ENCODE peak calls at places on chromosomes 12 and 14, in eight cellular contexts. One of them, this sample, is unnamed.

GRCh38 chr14:21672116-21672515 is 1.5 kb downstream of the OR4E1 start:
- DNase-seq in GM12865: no peak
- DNase-seq in cardiac muscle cell: peak; percentile 20
- DNase-seq in AG10803: no peak
- DNase-seq in hepatocyte: no peak
- DNase-seq in MM.1S: no peak
- DNase-seq in HCT116: no peak
- DNase-seq in gastrocnemius medialis: no peak
- DNase-seq in this sample: no peak

GRCh38 chr14:30223385-30223785 is 295.7 kb upstream of the PRKD1 start:
- DNase-seq in GM12865: peak; percentile 0
- DNase-seq in cardiac muscle cell: peak; percentile 90
- DNase-seq in AG10803: peak; percentile 80
- DNase-seq in hepatocyte: peak; percentile 79
- DNase-seq in MM.1S: peak; percentile 36
- DNase-seq in HCT116: peak; percentile 10
- DNase-seq in gastrocnemius medialis: peak; percentile 58
- DNase-seq in this sample: peak; percentile 84

GRCh38 chr14:59224341-59224740 is 35.9 kb downstream of the DAAM1 start:
- DNase-seq in GM12865: no peak
- DNase-seq in cardiac muscle cell: no peak
- DNase-seq in AG10803: no peak
- DNase-seq in hepatocyte: no peak
- DNase-seq in MM.1S: no peak
- DNase-seq in HCT116: no peak
- DNase-seq in gastrocnemius medialis: no peak
- DNase-seq in this sample: no peak

GRCh38 chr12:79778802-79779201 is 88.0 kb upstream of the PAWR start:
- DNase-seq in GM12865: no peak
- DNase-seq in cardiac muscle cell: no peak
- DNase-seq in AG10803: no peak
- DNase-seq in hepatocyte: no peak
- DNase-seq in MM.1S: no peak
- DNase-seq in HCT116: no peak
- DNase-seq in gastrocnemius medialis: no peak
- DNase-seq in this sample: no peak

GRCh38 chr14:33962016-33962415 is 11.1 kb upstream of the EGLN3 start:
- DNase-seq in GM12865: no peak
- DNase-seq in cardiac muscle cell: no peak
- DNase-seq in AG10803: no peak
- DNase-seq in hepatocyte: no peak
- DNase-seq in MM.1S: no peak
- DNase-seq in HCT116: no peak
- DNase-seq in gastrocnemius medialis: no peak
- DNase-seq in this sample: no peak

GRCh38 chr12:25789520-25789919 is 169.0 kb upstream of the RASSF8 start:
- DNase-seq in GM12865: no peak
- DNase-seq in cardiac muscle cell: peak; percentile 90
- DNase-seq in AG10803: no peak
- DNase-seq in hepatocyte: no peak
- DNase-seq in MM.1S: no peak
- DNase-seq in HCT116: no peak
- DNase-seq in gastrocnemius medialis: no peak
- DNase-seq in this sample: no peak

GRCh38 chr12:88658009-88658408 is 77.7 kb upstream of the KITLG start:
- DNase-seq in GM12865: no peak
- DNase-seq in cardiac muscle cell: peak; percentile 58
- DNase-seq in AG10803: peak; percentile 59
- DNase-seq in hepatocyte: no peak
- DNase-seq in MM.1S: no peak
- DNase-seq in HCT116: peak; percentile 19
- DNase-seq in gastrocnemius medialis: no peak
- DNase-seq in this sample: peak; percentile 54

GRCh38 chr12:82867782-82868505 is 181.2 kb downstream of the TMTC2 start:
- DNase-seq in GM12865: no peak
- DNase-seq in cardiac muscle cell: no peak
- DNase-seq in AG10803: no peak
- DNase-seq in hepatocyte: no peak
- DNase-seq in MM.1S: no peak
- DNase-seq in HCT116: no peak
- DNase-seq in gastrocnemius medialis: no peak
- DNase-seq in this sample: no peak

GRCh38 chr14:58873228-58873953 is 235.6 kb downstream of the DACT1 start:
- DNase-seq in GM12865: no peak
- DNase-seq in cardiac muscle cell: no peak
- DNase-seq in AG10803: no peak
- DNase-seq in hepatocyte: no peak
- DNase-seq in MM.1S: no peak
- DNase-seq in HCT116: no peak
- DNase-seq in gastrocnemius medialis: no peak
- DNase-seq in this sample: no peak

GRCh38 chr14:32186248-32186647 is 15.6 kb upstream of the RNU6-7 start:
- DNase-seq in GM12865: peak; percentile 17
- DNase-seq in cardiac muscle cell: no peak
- DNase-seq in AG10803: no peak
- DNase-seq in hepatocyte: no peak
- DNase-seq in MM.1S: peak; percentile 49
- DNase-seq in HCT116: no peak
- DNase-seq in gastrocnemius medialis: no peak
- DNase-seq in this sample: no peak

GRCh38 chr14:85534435-85534834 is 4.5 kb downstream of the FLRT2 start:
- DNase-seq in GM12865: no peak
- DNase-seq in cardiac muscle cell: peak; percentile 42
- DNase-seq in AG10803: no peak
- DNase-seq in hepatocyte: peak; percentile 25
- DNase-seq in MM.1S: no peak
- DNase-seq in HCT116: no peak
- DNase-seq in gastrocnemius medialis: peak; percentile 28
- DNase-seq in this sample: peak; percentile 25

GRCh38 chr12:52149182-52149641 is 42.6 kb downstream of the KRT80 start:
- DNase-seq in GM12865: no peak
- DNase-seq in cardiac muscle cell: no peak
- DNase-seq in AG10803: no peak
- DNase-seq in hepatocyte: no peak
- DNase-seq in MM.1S: no peak
- DNase-seq in HCT116: no peak
- DNase-seq in gastrocnemius medialis: no peak
- DNase-seq in this sample: peak; percentile 21

GRCh38 chr12:113445544-113446176 is 23.5 kb downstream of the SDSL start:
- DNase-seq in GM12865: peak; percentile 38
- DNase-seq in cardiac muscle cell: peak; percentile 26
- DNase-seq in AG10803: peak; percentile 6
- DNase-seq in hepatocyte: no peak
- DNase-seq in MM.1S: peak; percentile 37
- DNase-seq in HCT116: no peak
- DNase-seq in gastrocnemius medialis: no peak
- DNase-seq in this sample: no peak

GRCh38 chr14:29220077-29220476 is 453.5 kb downstream of the FOXG1 start:
- DNase-seq in GM12865: no peak
- DNase-seq in cardiac muscle cell: no peak
- DNase-seq in AG10803: no peak
- DNase-seq in hepatocyte: no peak
- DNase-seq in MM.1S: no peak
- DNase-seq in HCT116: no peak
- DNase-seq in gastrocnemius medialis: no peak
- DNase-seq in this sample: no peak

GRCh38 chr12:130994821-130995375 is 41.2 kb downstream of the ADGRD1 start:
- DNase-seq in GM12865: no peak
- DNase-seq in cardiac muscle cell: no peak
- DNase-seq in AG10803: no peak
- DNase-seq in hepatocyte: no peak
- DNase-seq in MM.1S: no peak
- DNase-seq in HCT116: no peak
- DNase-seq in gastrocnemius medialis: no peak
- DNase-seq in this sample: no peak

DNA sequence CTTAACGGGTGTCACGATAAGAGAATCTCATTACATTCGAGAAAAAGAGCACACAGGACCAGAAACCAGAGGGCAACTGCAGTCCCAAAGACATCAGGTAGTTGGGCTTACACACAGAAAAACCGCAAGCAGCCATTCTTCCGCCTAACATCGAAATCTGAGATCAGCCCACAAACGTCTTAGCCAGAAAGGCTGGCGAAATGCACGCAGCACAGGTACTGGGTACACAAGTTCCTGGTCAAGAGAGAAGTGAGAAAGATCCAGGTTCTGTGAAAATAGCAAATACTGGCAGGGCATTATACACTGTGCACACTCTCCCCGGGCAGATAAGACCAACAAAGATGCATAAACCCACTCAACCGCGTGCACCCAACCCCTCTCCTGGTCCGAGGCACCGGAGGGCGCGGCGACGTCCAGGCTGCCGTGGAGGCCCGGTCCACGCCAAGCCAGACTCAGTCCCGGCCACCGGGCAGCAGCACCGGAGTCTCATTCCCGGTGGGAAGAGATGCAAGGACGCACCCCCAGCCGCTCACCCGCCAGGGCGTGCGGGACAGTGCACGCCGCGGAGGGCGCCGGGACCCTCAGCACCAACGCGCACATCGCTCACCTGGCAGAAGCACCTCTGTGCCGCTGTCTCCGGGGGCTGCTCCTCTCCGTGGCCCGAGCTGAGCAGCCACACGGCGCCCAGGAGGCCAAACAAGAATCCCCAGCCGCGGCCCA is 437 bp downstream of the ERO1A start:
- DNase-seq in GM12865: peak; percentile 88
- DNase-seq in cardiac muscle cell: peak; percentile 41
- DNase-seq in AG10803: peak; percentile 30
- DNase-seq in hepatocyte: peak; percentile 49
- DNase-seq in MM.1S: peak; percentile 70
- DNase-seq in HCT116: no peak
- DNase-seq in gastrocnemius medialis: no peak
- DNase-seq in this sample: peak; percentile 71
- TF ChIP-seq CTCF in GM12865: no peak
- TF ChIP-seq CTCF in cardiac muscle cell: no peak
- TF ChIP-seq CTCF in AG10803: no peak
- TF ChIP-seq CTCF in hepatocyte: no peak
- TF ChIP-seq CTCF in MM.1S: no peak
- TF ChIP-seq CTCF in HCT116: no peak
- TF ChIP-seq CTCF in gastrocnemius medialis: no peak
- TF ChIP-seq CTCF in this sample: no peak

DNA sequence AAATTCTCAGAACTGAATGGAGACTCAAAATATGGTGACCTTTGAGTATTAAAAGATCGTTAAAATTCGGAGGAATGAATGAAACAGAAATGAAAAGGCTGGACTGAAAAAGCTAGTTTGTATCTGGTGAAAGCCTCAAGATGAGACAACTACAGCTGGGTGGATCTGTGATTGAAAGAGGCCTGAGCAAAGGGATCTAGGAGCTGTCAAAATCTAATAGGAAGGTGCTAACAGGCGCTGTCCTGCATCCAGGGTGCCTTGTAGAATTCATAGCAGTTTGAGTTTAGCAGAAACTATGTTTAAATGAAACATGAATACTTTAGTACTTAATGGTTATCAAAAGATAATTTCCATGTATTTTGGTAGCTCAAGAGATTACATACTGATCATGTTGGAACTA is 2.3 kb downstream of the YY1 start:
- DNase-seq in GM12865: no peak
- DNase-seq in cardiac muscle cell: no peak
- DNase-seq in AG10803: no peak
- DNase-seq in hepatocyte: no peak
- DNase-seq in MM.1S: no peak
- DNase-seq in HCT116: no peak
- DNase-seq in gastrocnemius medialis: no peak
- DNase-seq in this sample: no peak
- H3K4me3 ChIP-seq in GM12865: peak overlapping the region; percentile 89
- H3K4me3 ChIP-seq in cardiac muscle cell: peak overlapping the region; percentile 39
- H3K4me3 ChIP-seq in AG10803: peak overlapping the region; percentile 62
- H3K4me3 ChIP-seq in hepatocyte: peak overlapping the region; percentile 37
- H3K4me3 ChIP-seq in MM.1S: peak overlapping the region; percentile 66
- H3K4me3 ChIP-seq in HCT116: peak overlapping the region; percentile 65
- H3K4me3 ChIP-seq in gastrocnemius medialis: peak overlapping the region; percentile 62
- H3K4me3 ChIP-seq in this sample: peak overlapping the region; percentile 68

GRCh38 chr14:39265741-39266588 is 32.2 kb downstream of the MIA2 start:
- DNase-seq in GM12865: no peak
- DNase-seq in cardiac muscle cell: peak; percentile 54
- DNase-seq in AG10803: peak; percentile 34
- DNase-seq in hepatocyte: no peak
- DNase-seq in MM.1S: peak; percentile 64
- DNase-seq in HCT116: peak; percentile 72
- DNase-seq in gastrocnemius medialis: peak; percentile 84
- DNase-seq in this sample: peak; percentile 77

GRCh38 chr14:39268393-39268792 is 34.7 kb downstream of the MIA2 start:
- DNase-seq in GM12865: peak; percentile 24
- DNase-seq in cardiac muscle cell: peak; percentile 22
- DNase-seq in AG10803: peak; percentile 9
- DNase-seq in hepatocyte: peak; percentile 10
- DNase-seq in MM.1S: peak; percentile 18
- DNase-seq in HCT116: no peak
- DNase-seq in gastrocnemius medialis: no peak
- DNase-seq in this sample: peak; percentile 13

GRCh38 chr14:39266589-39266870 is 32.8 kb downstream of the MIA2 start:
- DNase-seq in GM12865: peak; percentile 82
- DNase-seq in cardiac muscle cell: no peak
- DNase-seq in AG10803: no peak
- DNase-seq in hepatocyte: peak; percentile 88
- DNase-seq in MM.1S: no peak
- DNase-seq in HCT116: no peak
- DNase-seq in gastrocnemius medialis: no peak
- DNase-seq in this sample: no peak

GRCh38 chr14:39267592-39268112 is 33.9 kb downstream of the MIA2 start:
- DNase-seq in GM12865: no peak
- DNase-seq in cardiac muscle cell: peak; percentile 23
- DNase-seq in AG10803: peak; percentile 36
- DNase-seq in hepatocyte: no peak
- DNase-seq in MM.1S: peak; percentile 47
- DNase-seq in HCT116: peak; percentile 24
- DNase-seq in gastrocnemius medialis: no peak
- DNase-seq in this sample: peak; percentile 45

GRCh38 chr14:39266871-39267591 is 33.3 kb downstream of the MIA2 start:
- DNase-seq in GM12865: peak; percentile 94
- DNase-seq in cardiac muscle cell: peak; percentile 88
- DNase-seq in AG10803: peak; percentile 85
- DNase-seq in hepatocyte: peak; percentile 87
- DNase-seq in MM.1S: peak; percentile 82
- DNase-seq in HCT116: peak; percentile 85
- DNase-seq in gastrocnemius medialis: peak; percentile 82
- DNase-seq in this sample: peak; percentile 85
- TF ChIP-seq CTCF in GM12865: no peak
- TF ChIP-seq CTCF in cardiac muscle cell: no peak
- TF ChIP-seq CTCF in AG10803: no peak
- TF ChIP-seq CTCF in hepatocyte: no peak
- TF ChIP-seq CTCF in MM.1S: no peak
- TF ChIP-seq CTCF in HCT116: no peak
- TF ChIP-seq CTCF in gastrocnemius medialis: peak; percentile 17
- TF ChIP-seq CTCF in this sample: no peak

DNA sequence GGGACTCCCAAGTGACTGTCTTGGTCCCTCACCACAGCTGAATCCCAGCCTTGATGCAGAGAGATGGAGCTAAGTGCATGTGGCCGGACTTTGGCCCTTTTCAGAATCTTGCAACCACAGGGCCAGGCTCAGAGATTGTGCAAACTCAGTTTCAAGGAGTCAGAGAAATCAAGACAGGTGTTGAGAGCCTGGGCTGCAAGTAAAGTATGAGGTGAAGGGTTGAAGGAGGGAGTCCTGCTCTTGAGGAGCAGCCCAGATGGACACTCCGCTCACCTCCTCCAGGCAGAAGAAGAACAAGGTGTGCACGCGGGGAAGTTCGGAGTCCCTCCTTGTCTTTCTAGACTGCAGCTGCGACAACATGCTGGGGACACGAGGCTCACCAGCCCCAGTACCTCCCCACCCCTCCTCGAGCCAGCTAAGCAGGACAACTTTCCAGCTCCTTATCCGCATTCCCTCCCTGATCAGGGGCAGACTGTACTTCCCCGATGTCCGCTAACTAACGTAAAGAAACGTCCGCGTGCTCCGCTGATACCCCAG is 6.4 kb upstream of the BMP4 start:
- DNase-seq in GM12865: no peak
- DNase-seq in cardiac muscle cell: no peak
- DNase-seq in AG10803: no peak
- DNase-seq in hepatocyte: peak; percentile 52
- DNase-seq in MM.1S: no peak
- DNase-seq in HCT116: no peak
- DNase-seq in gastrocnemius medialis: no peak
- DNase-seq in this sample: no peak
- H3K4me3 ChIP-seq in GM12865: no peak overlapping the region
- H3K4me3 ChIP-seq in cardiac muscle cell: peak overlapping the region; percentile 24
- H3K4me3 ChIP-seq in AG10803: no peak overlapping the region
- H3K4me3 ChIP-seq in hepatocyte: no peak overlapping the region
- H3K4me3 ChIP-seq in MM.1S: no peak overlapping the region
- H3K4me3 ChIP-seq in HCT116: peak overlapping the region; percentile 32
- H3K4me3 ChIP-seq in gastrocnemius medialis: peak overlapping the region; percentile 51
- H3K4me3 ChIP-seq in this sample: peak overlapping the region; percentile 25